ENCODE peak calls at places on chromosomes 7 and 10, in nine cellular contexts. K is heart left ventricle; D is A549; G is ascending aorta; Q is right atrium auricular region; U is CD8-positive, alpha-beta T cell; Y is stomach; P is WERI-Rb-1; R is right lobe of liver. J is an unnamed sample.

GRCh38 chr10:68194290-68194689 is 37.6 kb downstream of the ATOH7 start:
- DNase-seq in P (no peak), K (no peak), D (no peak), Y (no peak), R (no peak), Q (no peak), U (no peak), G (no peak), J (no peak)

GRCh38 chr10:119395287-119396007 is 147.1 kb downstream of the RGS10 start:
- DNase-seq in P (no peak), Y (peak), D (no peak), R (peak), Q (peak), G (no peak), K (peak), U (no peak), J (peak)

GRCh38 chr10:50545846-50546245 is 77.9 kb downstream of the SGMS1 start:
- DNase-seq in R (no peak), Q (no peak), K (no peak), U (no peak), G (no peak), D (no peak), Y (no peak), P (no peak), J (no peak)

GRCh38 chr7:66905689-66906088 is 15.3 kb upstream of the TMEM248 start:
- DNase-seq in R (no peak), G (no peak), P (no peak), K (no peak), Q (no peak), U (no peak), D (no peak), Y (no peak), J (no peak)

GRCh38 chr7:137882261-137882668 is 35.5 kb upstream of the DGKI start:
- DNase-seq in Q (no peak), R (no peak), D (peak), P (no peak), G (peak), U (no peak), K (no peak), Y (no peak), J (no peak)

GRCh38 chr7:128398016-128398840 is 11.6 kb downstream of the IMPDH1 start:
- DNase-seq in R (peak), Y (peak), U (peak), G (no peak), K (peak), Q (no peak), P (peak), D (peak), J (peak)

GRCh38 chr7:47536705-47537611 is 45.0 kb downstream of the TNS3 start:
- DNase-seq in Y (peak), D (no peak), G (peak), U (no peak), Q (peak), P (no peak), R (peak), K (peak), J (peak)

GRCh38 chr7:44541028-44541869 is at the start of gene NPC1L1:
- DNase-seq in P (no peak), D (no peak), R (peak), U (no peak), Y (no peak), G (no peak), K (no peak), Q (no peak), J (peak)

GRCh38 chr7:18459439-18459838 is 36.1 kb upstream of the HDAC9 start:
- DNase-seq in Y (no peak), Q (no peak), R (no peak), K (no peak), P (no peak), G (no peak), D (no peak), U (no peak), J (no peak)

GRCh38 chr10:42878134-42878820 is 95.7 kb downstream of the BMS1 start:
- DNase-seq in U (no peak), R (no peak), D (no peak), Y (no peak), Q (peak), G (no peak), P (no peak), K (no peak), J (no peak)

GRCh38 chr7:149147730-149148653 is 739 bp downstream of the ZNF398 start:
- DNase-seq in K (peak), Q (no peak), U (peak), G (peak), R (peak), P (peak), Y (peak), D (peak), J (peak)

GRCh38 chr10:46545861-46546590 is 10.4 kb downstream of the GPRIN2 start:
- DNase-seq in P (peak), Y (peak), U (no peak), D (no peak), Q (no peak), R (peak), G (peak), K (peak), J (peak)

DNA sequence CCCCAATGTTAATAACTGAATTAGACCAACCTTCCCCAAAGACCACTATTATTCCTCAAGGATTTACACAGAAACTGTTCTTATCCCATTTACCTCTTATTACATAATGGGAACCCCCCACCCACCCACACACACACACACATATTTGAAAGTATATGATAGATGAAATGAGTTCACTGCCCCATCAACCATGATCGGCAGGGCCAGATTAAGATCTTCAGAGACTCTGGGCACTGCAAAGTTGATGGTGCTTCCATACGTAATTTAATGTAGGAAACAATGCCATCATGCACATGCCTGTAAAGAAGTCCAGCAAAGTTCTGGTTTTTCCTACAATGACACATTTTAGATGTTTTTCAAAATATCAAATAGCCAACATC is 35.0 kb upstream of the HERPUD2 start:
- DNase-seq in P (no peak), G (no peak), U (no peak), R (no peak), K (no peak), Q (no peak), D (no peak), Y (no peak), J (no peak)
- H3K27ac ChIP-seq in P (no peak), G (no peak), U (peak), R (no peak), K (peak), Q (no peak), D (no peak), Y (peak), J (peak)

GRCh38 chr7:108290344-108291134 is 160.4 kb upstream of the LAMB4 start:
- DNase-seq in K (no peak), U (no peak), G (no peak), D (peak), R (no peak), Q (no peak), P (no peak), Y (no peak), J (no peak)
- H3K4me3 ChIP-seq in K (no peak), U (no peak), G (no peak), D (peak), R (no peak), Q (no peak), P (no peak), Y (no peak), J (no peak)

GRCh38 chr10:103925591-103925990 is 7.6 kb upstream of the STN1 start:
- DNase-seq in Y (no peak), G (no peak), K (no peak), P (no peak), Q (no peak), D (no peak), R (no peak), U (no peak), J (no peak)

GRCh38 chr10:103929396-103929921 is 11.5 kb upstream of the STN1 start:
- DNase-seq in R (no peak), D (no peak), U (no peak), P (peak), Y (no peak), Q (no peak), K (no peak), G (no peak), J (no peak)

GRCh38 chr10:103923502-103923901 is 5.5 kb upstream of the STN1 start:
- DNase-seq in P (no peak), U (no peak), Q (no peak), K (no peak), G (no peak), R (no peak), D (no peak), Y (no peak), J (no peak)

GRCh38 chr10:103928784-103929183 is 10.8 kb upstream of the STN1 start:
- DNase-seq in D (no peak), Y (no peak), K (no peak), G (no peak), R (no peak), U (no peak), P (no peak), Q (no peak), J (no peak)

GRCh38 chr10:103926722-103927319 is 8.8 kb upstream of the STN1 start:
- DNase-seq in Y (no peak), G (no peak), Q (no peak), U (no peak), P (peak), D (no peak), K (no peak), R (no peak), J (no peak)
- TF ChIP-seq CTCF in Y (no peak), G (no peak), Q (no peak), U (no peak), P (peak), D (no peak), K (no peak), R (no peak), J (no peak)

GRCh38 chr10:89502556-89502955 is 32.8 kb downstream of the SLC16A12 start:
- DNase-seq in R (no peak), G (no peak), Q (no peak), P (no peak), Y (no peak), U (no peak), D (no peak), K (no peak), J (no peak)

GRCh38 chr10:89504691-89505090 is 30.7 kb downstream of the SLC16A12 start:
- DNase-seq in P (no peak), G (no peak), R (no peak), Q (no peak), U (no peak), D (no peak), K (no peak), Y (no peak), J (no peak)

GRCh38 chr10:89505606-89506005 is 29.8 kb downstream of the SLC16A12 start:
- DNase-seq in K (peak), D (no peak), R (no peak), Q (no peak), G (no peak), U (no peak), P (no peak), Y (no peak), J (no peak)

GRCh38 chr10:89503633-89504345 is 31.6 kb downstream of the SLC16A12 start:
- DNase-seq in P (no peak), D (no peak), U (no peak), Y (no peak), K (no peak), G (no peak), Q (no peak), R (no peak), J (no peak)

DNA sequence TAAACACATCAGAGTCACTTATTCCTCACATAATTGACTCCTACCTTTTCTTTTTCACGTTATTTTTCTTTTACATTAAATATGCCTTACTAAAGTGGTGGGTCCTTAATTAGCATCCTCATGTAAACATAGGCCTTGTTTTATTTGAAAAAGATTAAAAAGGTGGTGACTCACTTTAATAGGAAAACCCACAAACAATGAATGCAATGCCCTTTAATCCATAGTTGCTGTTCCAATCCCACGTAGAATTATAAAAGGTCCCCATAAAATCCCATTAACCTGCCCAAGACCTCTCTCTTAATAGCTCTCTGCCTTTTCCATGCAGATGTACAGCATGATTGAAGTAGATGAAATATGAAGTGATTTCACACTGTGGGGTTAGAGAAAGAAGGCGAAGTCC is 32.2 kb downstream of the SLC16A12 start:
- DNase-seq in U (no peak), P (no peak), Q (no peak), D (no peak), Y (no peak), R (no peak), G (no peak), K (no peak), J (no peak)
- H3K27ac ChIP-seq in U (no peak), P (no peak), Q (peak), D (no peak), Y (no peak), R (no peak), G (no peak), K (peak), J (no peak)

DNA sequence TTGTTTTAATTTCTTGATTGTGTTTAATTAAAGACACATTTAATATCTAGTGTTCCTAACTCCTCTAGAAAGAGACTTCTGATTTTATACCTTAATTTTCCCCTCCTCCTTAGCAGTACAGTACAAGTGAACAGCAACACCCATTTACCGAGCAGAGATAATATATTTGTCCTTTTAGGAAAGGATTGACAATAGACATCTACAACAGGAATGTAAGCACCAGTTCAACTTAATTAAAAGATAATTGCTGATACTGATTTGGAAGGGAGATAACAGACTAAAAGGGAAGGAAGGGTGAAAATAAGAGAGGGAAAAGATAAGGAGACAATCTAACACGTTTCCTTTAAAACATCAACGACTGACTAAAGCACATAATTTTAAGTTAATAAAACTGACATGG is 119.3 kb downstream of the SRPK2 start:
- DNase-seq in R (no peak), Y (no peak), P (no peak), Q (no peak), K (no peak), U (no peak), G (no peak), D (no peak), J (no peak)
- H3K4me3 ChIP-seq in R (peak), Y (peak), P (no peak), Q (peak), K (peak), U (peak), G (peak), D (peak), J (peak)

GRCh38 chr7:74709880-74710671 is 52.6 kb downstream of the GTF2I start:
- DNase-seq in P (no peak), K (no peak), G (no peak), Q (no peak), D (peak), R (no peak), U (no peak), Y (no peak), J (no peak)
- TF ChIP-seq CTCF in P (peak), K (no peak), G (no peak), Q (no peak), D (no peak), R (peak), U (no peak), Y (no peak), J (no peak)

GRCh38 chr10:13051126-13051694 is 48.8 kb upstream of the OPTN start:
- DNase-seq in K (no peak), R (no peak), U (no peak), Q (no peak), D (no peak), P (peak), Y (no peak), G (no peak), J (no peak)
- H3K27ac ChIP-seq in K (no peak), R (no peak), U (no peak), Q (no peak), D (no peak), P (no peak), Y (no peak), G (no peak), J (no peak)

GRCh38 chr7:26700893-26701292 is 163.5 kb downstream of the SKAP2 start:
- DNase-seq in U (no peak), K (no peak), G (no peak), Y (no peak), P (no peak), D (no peak), Q (no peak), R (no peak), J (no peak)
- H3K4me3 ChIP-seq in U (no peak), K (no peak), G (no peak), Y (no peak), P (no peak), D (no peak), Q (no peak), R (no peak), J (no peak)

DNA sequence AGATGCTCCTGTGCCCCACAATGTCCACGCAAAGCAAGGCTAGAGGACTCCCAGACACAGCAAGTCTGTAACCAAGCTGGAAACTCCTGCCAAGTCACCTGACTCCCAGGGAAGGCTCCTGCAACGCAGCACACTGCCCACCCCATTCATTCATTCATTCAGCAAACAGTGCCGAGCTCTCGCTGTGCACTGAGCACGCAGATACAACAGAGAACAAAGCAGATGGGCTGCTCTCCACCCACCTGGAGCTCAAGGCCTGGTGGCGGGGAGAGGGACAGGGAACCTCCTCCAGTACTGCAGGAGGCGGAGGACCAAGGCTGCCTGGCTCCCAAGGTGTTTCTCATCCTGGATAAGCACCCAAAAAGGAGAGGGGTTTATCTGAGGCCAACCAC is 8.6 kb downstream of the KCNH2 start:
- DNase-seq in Y (no peak), D (no peak), U (no peak), G (no peak), Q (no peak), P (no peak), K (no peak), R (no peak), J (no peak)
- TF ChIP-seq CTCF in Y (no peak), D (no peak), U (no peak), G (no peak), Q (no peak), P (no peak), K (no peak), R (no peak), J (no peak)

DNA sequence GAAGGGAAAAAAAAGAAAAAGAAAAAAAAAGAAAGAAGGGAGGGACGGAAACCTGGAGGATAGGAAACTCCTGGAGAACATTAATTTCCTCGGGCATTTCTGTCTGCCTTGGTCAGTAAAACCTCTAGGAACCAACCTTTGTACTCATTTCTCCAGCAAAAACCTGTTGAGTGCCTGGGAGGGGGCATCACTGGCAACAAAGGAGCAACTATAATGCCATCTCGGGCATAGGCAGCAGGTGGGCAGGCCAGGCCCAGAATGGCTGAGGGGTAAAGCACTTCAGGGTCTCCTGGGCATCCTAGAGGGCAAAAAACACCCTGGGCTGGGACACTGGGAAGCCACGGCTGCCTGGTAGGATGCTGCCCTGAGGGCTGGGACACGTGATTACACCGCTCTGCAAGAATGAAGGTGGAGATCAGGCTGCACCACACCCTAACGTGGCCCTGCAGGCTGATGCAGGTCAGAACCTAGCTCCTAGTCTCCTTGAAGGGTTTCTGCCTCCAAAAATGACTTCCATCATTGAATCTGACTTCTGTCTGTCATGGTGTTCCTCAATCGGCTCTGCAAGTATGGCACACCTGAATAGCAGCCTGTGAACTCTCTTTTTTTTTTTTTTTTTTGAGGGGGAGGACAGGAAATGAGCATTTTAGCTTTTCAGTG is 4.5 kb upstream of the TRAPPC14 start:
- DNase-seq in G (no peak), K (no peak), R (no peak), U (no peak), Q (no peak), Y (no peak), P (no peak), D (peak), J (no peak)
- H3K27ac ChIP-seq in G (no peak), K (no peak), R (no peak), U (peak), Q (no peak), Y (no peak), P (no peak), D (peak), J (peak)

J was measured in Peyer's patch.